ENCODE peak calls at places on chromosomes 11 and 22, in six cellular contexts. P is heart left ventricle, E is fibroblast of mammary gland, L is neural crest cell, I is HCT116, A is astrocyte of the spinal cord. W is an unnamed sample.

GRCh38 chr22:37063436-37064420 is 12.2 kb downstream of the KCTD17 start:
- DNase-seq in P (no peak), I (no peak), L (no peak), E (no peak), A (no peak), W (no peak)

GRCh38 chr11:124748481-124749338 is 3.3 kb downstream of the VSIG2 start:
- DNase-seq in L (no peak), E (peak; percentile 38), P (peak; percentile 63), I (no peak), A (peak; percentile 32), W (peak; percentile 35)

GRCh38 chr22:36541831-36542391 is 12.9 kb upstream of the EIF3D start:
- DNase-seq in P (peak; percentile 6), L (no peak), E (peak; percentile 94), I (peak; percentile 64), A (peak; percentile 87), W (peak; percentile 94)

GRCh38 chr11:64344721-64345120 is 4.7 kb downstream of the CCDC88B start:
- DNase-seq in P (no peak), L (no peak), A (no peak), I (no peak), E (no peak), W (no peak)

GRCh38 chr11:120546312-120547205 is 35.0 kb downstream of the GRIK4 start:
- DNase-seq in L (no peak), I (peak; percentile 58), A (peak; percentile 94), E (peak; percentile 95), P (no peak), W (peak; percentile 95)

GRCh38 chr11:121366970-121367369 is 74.4 kb downstream of the SC5D start:
- DNase-seq in E (no peak), P (no peak), I (no peak), L (no peak), A (no peak), W (no peak)

GRCh38 chr22:44246615-44247326 is 66.0 kb downstream of the SHISAL1 start:
- DNase-seq in P (no peak), I (no peak), E (no peak), L (no peak), A (no peak), W (no peak)

GRCh38 chr11:331332-332060 is 10.8 kb upstream of the IFITM3 start:
- DNase-seq in A (no peak), P (peak; percentile 9), I (no peak), L (no peak), E (no peak), W (no peak)

GRCh38 chr11:65743928-65744698 is 23.5 kb upstream of the RNASEH2C start:
- DNase-seq in E (peak; percentile 68), I (peak; percentile 62), A (peak; percentile 8), L (peak; percentile 8), P (peak; percentile 65), W (no peak)

GRCh38 chr11:22304337-22304961 is 33.7 kb upstream of the SLC17A6 start:
- DNase-seq in P (no peak), A (peak; percentile 40), I (peak; percentile 18), E (peak; percentile 36), L (no peak), W (peak; percentile 4)

GRCh38 chr11:123450593-123450992 is 20.5 kb downstream of the GRAMD1B start:
- DNase-seq in L (no peak), A (peak; percentile 33), E (peak; percentile 20), I (no peak), P (no peak), W (no peak)

GRCh38 chr11:65027213-65028067 is at the start of gene SNX15:
- DNase-seq in P (peak; percentile 95), E (peak; percentile 95), A (peak; percentile 99), I (peak; percentile 97), L (peak; percentile 88), W (peak; percentile 94)

GRCh38 chr22:47089796-47090460 is 327.5 kb downstream of the TBC1D22A start:
- DNase-seq in L (no peak), I (no peak), E (no peak), A (no peak), P (no peak), W (no peak)

GRCh38 chr11:63567044-63567840 is 4.1 kb upstream of the PLAAT2 start:
- DNase-seq in A (peak; percentile 86), P (no peak), E (peak; percentile 91), L (no peak), I (peak; percentile 68), W (peak; percentile 83)

GRCh38 chr11:103729653-103730052 is 306.8 kb upstream of the DDI1 start:
- DNase-seq in E (no peak), I (no peak), P (no peak), L (no peak), A (peak; percentile 4), W (no peak)

GRCh38 chr11:123194308-123195181 is 503 bp downstream of the CLMP start:
- DNase-seq in E (peak; percentile 77), I (no peak), L (no peak), P (no peak), A (peak; percentile 46), W (peak; percentile 17)

GRCh38 chr11:17864478-17864941 is 129.9 kb downstream of the KCNC1 start:
- DNase-seq in A (no peak), P (no peak), E (no peak), L (no peak), I (no peak), W (no peak)

GRCh38 chr22:33051960-33052839 is 6.0 kb downstream of the SYN3 start:
- DNase-seq in I (no peak), A (no peak), P (no peak), L (no peak), E (no peak), W (no peak)

GRCh38 chr11:8329961-8330361 is 66.3 kb upstream of the LMO1 start:
- DNase-seq in P (peak; percentile 61), I (no peak), L (no peak), A (no peak), E (no peak), W (no peak)

GRCh38 chr22:37739611-37740049 is 42.8 kb downstream of the TRIOBP start:
- DNase-seq in I (no peak), A (no peak), E (no peak), P (no peak), L (no peak), W (no peak)

GRCh38 chr11:34158661-34159060 is 53.2 kb downstream of the NAT10 start:
- DNase-seq in P (no peak), E (no peak), L (no peak), I (no peak), A (no peak), W (no peak)

GRCh38 chr11:96781082-96781481 is 391.3 kb downstream of the JRKL start:
- DNase-seq in E (peak; percentile 39), I (no peak), L (no peak), A (no peak), P (no peak), W (no peak)

GRCh38 chr22:17486313-17486712 is 77.0 kb upstream of the SLC25A18 start:
- DNase-seq in I (no peak), E (no peak), P (no peak), L (no peak), A (no peak), W (no peak)

GRCh38 chr11:68314203-68314885 is 2.0 kb downstream of the LRP5 start:
- DNase-seq in L (no peak), I (no peak), E (no peak), P (no peak), A (peak; percentile 38), W (no peak)

GRCh38 chr22:45922661-45923060 is 54.3 kb downstream of the WNT7B start:
- DNase-seq in P (no peak), E (no peak), L (no peak), A (no peak), I (no peak), W (no peak)

GRCh38 chr11:46918087-46918751 is at the start of gene LRP4:
- DNase-seq in L (peak; percentile 39), P (peak; percentile 79), E (no peak), A (no peak), I (no peak), W (no peak)
- TF ChIP-seq CTCF in L (no peak), P (no peak), E (no peak), A (no peak), I (no peak), W (no peak)

DNA sequence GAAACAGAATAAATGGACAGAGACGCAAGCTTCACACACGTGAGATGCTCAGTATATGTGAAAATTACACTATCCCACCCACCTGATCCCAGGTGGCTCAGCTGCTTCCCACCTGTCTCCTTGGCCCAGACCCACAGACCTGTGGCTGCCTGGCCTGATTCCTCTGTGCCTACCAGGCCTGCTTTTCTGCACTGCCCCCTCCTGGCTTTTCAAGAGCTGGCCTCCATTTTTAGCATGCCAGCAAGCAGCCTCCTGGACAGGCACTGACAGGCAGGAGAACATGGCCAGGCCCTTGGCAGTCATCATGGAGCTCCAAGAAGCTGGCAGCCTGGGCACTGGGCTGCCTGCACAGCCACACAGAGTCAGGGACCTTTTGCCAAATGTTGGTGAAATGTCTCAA is 79.5 kb upstream of the HMGXB4 start:
- DNase-seq in I (no peak), E (no peak), A (no peak), P (no peak), L (no peak), W (no peak)
- TF ChIP-seq CTCF in I (peak; percentile 32), E (no peak), A (no peak), P (no peak), L (no peak), W (no peak)

GRCh38 chr11:108154591-108154990 is 33.2 kb downstream of the ACAT1 start:
- DNase-seq in P (no peak), I (no peak), A (no peak), E (no peak), L (no peak), W (no peak)
- TF ChIP-seq CTCF in P (no peak), I (no peak), A (no peak), E (no peak), L (no peak), W (no peak)

GRCh38 chr22:50456466-50457234 is 18.2 kb downstream of the SBF1 start:
- DNase-seq in I (no peak), L (no peak), P (no peak), A (no peak), E (no peak), W (no peak)
- TF ChIP-seq CTCF in I (peak; percentile 53), L (peak; percentile 34), P (no peak), A (peak; percentile 23), E (no peak), W (peak; percentile 44)

DNA sequence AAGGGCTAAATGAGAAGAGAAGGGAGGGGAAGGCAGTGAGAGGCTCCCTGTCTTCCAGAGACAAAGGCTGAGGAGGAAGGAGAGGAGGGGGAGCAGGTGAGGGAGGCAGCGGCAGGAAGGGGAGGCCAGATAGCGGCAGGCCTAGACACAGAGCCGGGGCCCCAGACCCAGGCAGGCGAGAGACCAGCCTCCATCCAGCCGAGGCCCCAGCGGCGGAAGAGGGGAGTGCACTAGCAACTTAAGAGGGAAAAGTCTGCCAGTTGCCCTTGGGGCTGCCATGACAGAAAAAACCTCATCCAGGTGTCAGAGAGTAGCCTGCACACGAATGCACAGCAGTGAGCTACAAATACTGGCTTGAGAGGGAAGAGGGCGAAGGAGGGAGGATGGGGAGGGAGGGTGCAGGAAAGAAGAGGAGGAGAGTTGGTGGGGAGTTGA is 46.7 kb downstream of the IGLL1 start:
- DNase-seq in I (no peak), L (peak; percentile 74), E (no peak), P (no peak), A (no peak), W (no peak)
- TF ChIP-seq CTCF in I (no peak), L (peak; percentile 67), E (no peak), P (peak; percentile 22), A (peak; percentile 61), W (no peak)

GRCh38 chr11:47020793-47021624 is 84.4 kb downstream of the CSTPP1 start:
- DNase-seq in I (no peak), E (no peak), P (no peak), L (no peak), A (peak; percentile 11), W (peak; percentile 2)
- TF ChIP-seq CTCF in I (no peak), E (no peak), P (no peak), L (no peak), A (no peak), W (no peak)

W was measured in HFFc6.